ENCODE peak calls at places on chromosome 5, in nine cellular contexts. One of them, this sample, is unnamed.
A peak's percentile ranks its signal among the peaks of the same experiment; 100 is the strongest.

GRCh38 chr5:83471405-83472212 is at the start of gene VCAN:
- DNase-seq in B cell: no peak
- DNase-seq in NCI-H1092 treated with DMSO at 0.1 percent for 48 hours: no peak
- DNase-seq in AG08396: peak; percentile 72
- DNase-seq in tibial nerve: peak; percentile 49
- DNase-seq in left ventricle myocardium superior: peak; percentile 77
- DNase-seq in activated naive CD8-positive, alpha-beta T cell treated with anti-CD3 and anti-CD28 coated beads, Interleukin-2, amount 10 ng/mL, durations not matched to agents 7 days and 5 days: peak; percentile 29
- DNase-seq in iris pigment epithelial cell: peak; percentile 87
- DNase-seq in bronchial epithelial cell: peak; percentile 75
- DNase-seq in this sample: peak; percentile 63

GRCh38 chr5:127550652-127551409 is 33.4 kb downstream of the PRRC1 start:
- DNase-seq in bronchial epithelial cell: no peak
- DNase-seq in AG08396: no peak
- DNase-seq in NCI-H1092 treated with DMSO at 0.1 percent for 48 hours: no peak
- DNase-seq in left ventricle myocardium superior: no peak
- DNase-seq in activated naive CD8-positive, alpha-beta T cell treated with anti-CD3 and anti-CD28 coated beads, Interleukin-2, amount 10 ng/mL, durations not matched to agents 7 days and 5 days: no peak
- DNase-seq in tibial nerve: no peak
- DNase-seq in B cell: no peak
- DNase-seq in iris pigment epithelial cell: peak; percentile 9
- DNase-seq in this sample: no peak

GRCh38 chr5:131966551-131966950 is 21.1 kb upstream of the MEIKIN start:
- DNase-seq in activated naive CD8-positive, alpha-beta T cell treated with anti-CD3 and anti-CD28 coated beads, Interleukin-2, amount 10 ng/mL, durations not matched to agents 7 days and 5 days: no peak
- DNase-seq in bronchial epithelial cell: no peak
- DNase-seq in B cell: no peak
- DNase-seq in left ventricle myocardium superior: no peak
- DNase-seq in iris pigment epithelial cell: no peak
- DNase-seq in AG08396: no peak
- DNase-seq in NCI-H1092 treated with DMSO at 0.1 percent for 48 hours: no peak
- DNase-seq in tibial nerve: no peak
- DNase-seq in this sample: no peak

GRCh38 chr5:126357585-126358342 is 65.4 kb upstream of the GRAMD2B start:
- DNase-seq in B cell: no peak
- DNase-seq in bronchial epithelial cell: no peak
- DNase-seq in activated naive CD8-positive, alpha-beta T cell treated with anti-CD3 and anti-CD28 coated beads, Interleukin-2, amount 10 ng/mL, durations not matched to agents 7 days and 5 days: no peak
- DNase-seq in left ventricle myocardium superior: no peak
- DNase-seq in tibial nerve: no peak
- DNase-seq in NCI-H1092 treated with DMSO at 0.1 percent for 48 hours: no peak
- DNase-seq in AG08396: no peak
- DNase-seq in iris pigment epithelial cell: no peak
- DNase-seq in this sample: no peak

GRCh38 chr5:153159611-153160010 is 330.9 kb upstream of the GRIA1 start:
- DNase-seq in bronchial epithelial cell: peak; percentile 78
- DNase-seq in AG08396: no peak
- DNase-seq in iris pigment epithelial cell: peak; percentile 23
- DNase-seq in left ventricle myocardium superior: no peak
- DNase-seq in tibial nerve: no peak
- DNase-seq in activated naive CD8-positive, alpha-beta T cell treated with anti-CD3 and anti-CD28 coated beads, Interleukin-2, amount 10 ng/mL, durations not matched to agents 7 days and 5 days: no peak
- DNase-seq in NCI-H1092 treated with DMSO at 0.1 percent for 48 hours: no peak
- DNase-seq in B cell: no peak
- DNase-seq in this sample: peak; percentile 75

GRCh38 chr5:1166370-1166769 is 35.0 kb upstream of the SLC6A19 start:
- DNase-seq in B cell: no peak
- DNase-seq in iris pigment epithelial cell: no peak
- DNase-seq in AG08396: no peak
- DNase-seq in tibial nerve: no peak
- DNase-seq in left ventricle myocardium superior: no peak
- DNase-seq in activated naive CD8-positive, alpha-beta T cell treated with anti-CD3 and anti-CD28 coated beads, Interleukin-2, amount 10 ng/mL, durations not matched to agents 7 days and 5 days: no peak
- DNase-seq in bronchial epithelial cell: no peak
- DNase-seq in NCI-H1092 treated with DMSO at 0.1 percent for 48 hours: no peak
- DNase-seq in this sample: no peak

GRCh38 chr5:67619636-67620035 is 423.0 kb upstream of the CD180 start:
- DNase-seq in iris pigment epithelial cell: no peak
- DNase-seq in AG08396: no peak
- DNase-seq in bronchial epithelial cell: no peak
- DNase-seq in tibial nerve: no peak
- DNase-seq in NCI-H1092 treated with DMSO at 0.1 percent for 48 hours: no peak
- DNase-seq in activated naive CD8-positive, alpha-beta T cell treated with anti-CD3 and anti-CD28 coated beads, Interleukin-2, amount 10 ng/mL, durations not matched to agents 7 days and 5 days: no peak
- DNase-seq in B cell: no peak
- DNase-seq in left ventricle myocardium superior: no peak
- DNase-seq in this sample: no peak

GRCh38 chr5:35129276-35129675 is 81.5 kb upstream of the AGXT2 start:
- DNase-seq in bronchial epithelial cell: peak; percentile 12
- DNase-seq in NCI-H1092 treated with DMSO at 0.1 percent for 48 hours: no peak
- DNase-seq in tibial nerve: no peak
- DNase-seq in AG08396: peak; percentile 38
- DNase-seq in activated naive CD8-positive, alpha-beta T cell treated with anti-CD3 and anti-CD28 coated beads, Interleukin-2, amount 10 ng/mL, durations not matched to agents 7 days and 5 days: no peak
- DNase-seq in left ventricle myocardium superior: no peak
- DNase-seq in B cell: no peak
- DNase-seq in iris pigment epithelial cell: peak; percentile 95
- DNase-seq in this sample: no peak

GRCh38 chr5:956941-957729 is 51.5 kb upstream of the NKD2 start:
- DNase-seq in B cell: no peak
- DNase-seq in iris pigment epithelial cell: peak; percentile 78
- DNase-seq in NCI-H1092 treated with DMSO at 0.1 percent for 48 hours: no peak
- DNase-seq in left ventricle myocardium superior: peak; percentile 41
- DNase-seq in activated naive CD8-positive, alpha-beta T cell treated with anti-CD3 and anti-CD28 coated beads, Interleukin-2, amount 10 ng/mL, durations not matched to agents 7 days and 5 days: peak; percentile 76
- DNase-seq in bronchial epithelial cell: no peak
- DNase-seq in tibial nerve: no peak
- DNase-seq in AG08396: peak; percentile 83
- DNase-seq in this sample: no peak